ENCODE peak calls at places on chromosomes 4 and X, in four cellular contexts. One of them, this sample, is unnamed.

GRCh38 chrX:10513974-10514373 is 106.4 kb downstream of the MID1 start:
- DNase-seq in NCI-H146: no peak
- DNase-seq in neural crest cell: no peak
- DNase-seq in Karpas-422: peak; percentile 47
- DNase-seq in this sample: no peak

GRCh38 chr4:88104902-88105610 is 53.4 kb downstream of the ABCG2 start:
- DNase-seq in Karpas-422: no peak
- DNase-seq in NCI-H146: no peak
- DNase-seq in neural crest cell: no peak
- DNase-seq in this sample: peak; percentile 33

GRCh38 chrX:86104526-86104925 is 43.7 kb upstream of the DACH2 start:
- DNase-seq in neural crest cell: no peak
- DNase-seq in NCI-H146: no peak
- DNase-seq in Karpas-422: no peak
- DNase-seq in this sample: no peak

GRCh38 chr4:74886490-74886889 is 46.4 kb upstream of the PARM1 start:
- DNase-seq in Karpas-422: no peak
- DNase-seq in NCI-H146: peak; percentile 31
- DNase-seq in neural crest cell: no peak
- DNase-seq in this sample: no peak

GRCh38 chr4:71130827-71131603 is 137.6 kb downstream of the DCK start:
- DNase-seq in neural crest cell: no peak
- DNase-seq in NCI-H146: no peak
- DNase-seq in Karpas-422: no peak
- DNase-seq in this sample: no peak

GRCh38 chr4:186536285-186536684 is 19.1 kb downstream of the MTNR1A start:
- DNase-seq in NCI-H146: no peak
- DNase-seq in neural crest cell: no peak
- DNase-seq in Karpas-422: no peak
- DNase-seq in this sample: no peak

GRCh38 chrX:73965833-73966232 is 338.1 kb upstream of the ZCCHC13 start:
- DNase-seq in neural crest cell: no peak
- DNase-seq in NCI-H146: no peak
- DNase-seq in Karpas-422: no peak
- DNase-seq in this sample: no peak

GRCh38 chr4:108393870-108394269 is 225.1 kb upstream of the LEF1 start:
- DNase-seq in neural crest cell: no peak
- DNase-seq in NCI-H146: no peak
- DNase-seq in Karpas-422: no peak
- DNase-seq in this sample: no peak

GRCh38 chr4:155604718-155605601 is 61.7 kb upstream of the GUCY1A1 start:
- DNase-seq in neural crest cell: no peak
- DNase-seq in NCI-H146: no peak
- DNase-seq in Karpas-422: no peak
- DNase-seq in this sample: no peak

GRCh38 chr4:41990029-41990382 is 324 bp upstream of the SLC30A9 start:
- DNase-seq in neural crest cell: no peak
- DNase-seq in NCI-H146: peak; percentile 30
- DNase-seq in Karpas-422: no peak
- DNase-seq in this sample: peak; percentile 5

GRCh38 chr4:78661923-78662521 is 110.5 kb downstream of the ANXA3 start:
- DNase-seq in NCI-H146: peak; percentile 50
- DNase-seq in Karpas-422: no peak
- DNase-seq in neural crest cell: no peak
- DNase-seq in this sample: no peak

GRCh38 chrX:848366-848765 is 217.8 kb downstream of the SHOX start:
- DNase-seq in NCI-H146: no peak
- DNase-seq in Karpas-422: no peak
- DNase-seq in neural crest cell: no peak
- DNase-seq in this sample: no peak

GRCh38 chrX:20547649-20548051 is 280.9 kb upstream of the RPS6KA3 start:
- DNase-seq in Karpas-422: no peak
- DNase-seq in neural crest cell: no peak
- DNase-seq in NCI-H146: no peak
- DNase-seq in this sample: no peak

GRCh38 chr4:151671541-151672059 is 89.2 kb downstream of the GATB start:
- DNase-seq in neural crest cell: no peak
- DNase-seq in Karpas-422: no peak
- DNase-seq in NCI-H146: no peak
- DNase-seq in this sample: no peak

GRCh38 chr4:2364654-2365053 is 53.8 kb downstream of the ZFYVE28 start:
- DNase-seq in NCI-H146: peak; percentile 32
- DNase-seq in neural crest cell: no peak
- DNase-seq in Karpas-422: no peak
- DNase-seq in this sample: no peak

This sample was measured in glomerular endothelial cell.